ENCODE peak calls at places on chromosome 19, in five cellular contexts. H, J, U, B and G are unnamed samples.

GRCh38 chr19:2770055-2771013 is 12.7 kb downstream of the SGTA start:
- DNase-seq in J (no peak), U (no peak), H (no peak), B (no peak), G (no peak)

GRCh38 chr19:54206030-54206830 is 5.6 kb downstream of the RPS9 start:
- DNase-seq in U (no peak), J (no peak), H (peak; percentile 45), B (no peak), G (no peak)

GRCh38 chr19:19480688-19481087 is 34.7 kb downstream of the TSSK6 start:
- DNase-seq in H (no peak), B (no peak), J (no peak), U (peak; percentile 39), G (no peak)

GRCh38 chr19:2375341-2376121 is 15.5 kb downstream of the TMPRSS9 start:
- DNase-seq in U (no peak), H (no peak), J (no peak), B (no peak), G (no peak)

GRCh38 chr19:32318884-32319520 is 26.4 kb upstream of the ZNF507 start:
- DNase-seq in J (no peak), U (no peak), B (peak; percentile 64), H (peak; percentile 47), G (no peak)

GRCh38 chr19:48558018-48558684 is 6.2 kb downstream of the SULT2B1 start:
- DNase-seq in U (no peak), J (peak; percentile 93), B (no peak), H (peak; percentile 44), G (no peak)

GRCh38 chr19:34996978-34997640 is 3.0 kb upstream of the GRAMD1A start:
- DNase-seq in U (no peak), B (no peak), J (peak; percentile 79), H (no peak), G (no peak)

GRCh38 chr19:18735324-18735723 is 51.8 kb downstream of the CRTC1 start:
- DNase-seq in U (no peak), B (no peak), J (no peak), H (no peak), G (no peak)

GRCh38 chr19:28406237-28406596 is 806.7 kb downstream of the UQCRFS1 start:
- DNase-seq in B (no peak), U (no peak), J (no peak), H (no peak), G (no peak)

GRCh38 chr19:50793558-50794065 is 3.4 kb downstream of the ACP4 start:
- DNase-seq in H (no peak), J (no peak), B (peak; percentile 44), U (no peak), G (no peak)

GRCh38 chr19:13154241-13154778 is 4.1 kb downstream of the IER2 start:
- DNase-seq in H (peak; percentile 58), B (peak; percentile 57), J (peak; percentile 65), U (no peak), G (peak; percentile 58)

GRCh38 chr19:35272954-35273649 is 4.3 kb downstream of the USF2 start:
- DNase-seq in B (no peak), H (no peak), U (no peak), J (no peak), G (no peak)

GRCh38 chr19:44653977-44654784 is 10.5 kb downstream of the PVR start:
- DNase-seq in B (no peak), H (peak; percentile 57), J (peak; percentile 36), U (peak; percentile 38), G (peak; percentile 54)

GRCh38 chr19:48393559-48394330 is at the start of gene GRIN2D:
- DNase-seq in H (peak; percentile 38), B (peak; percentile 78), J (no peak), U (no peak), G (no peak)

GRCh38 chr19:5913739-5914357 is at the start of gene CAPS:
- DNase-seq in J (peak; percentile 39), B (no peak), H (no peak), U (no peak), G (peak; percentile 35)

GRCh38 chr19:45322744-45323281 is at the start of gene CKM:
- DNase-seq in U (no peak), H (no peak), J (no peak), B (no peak), G (no peak)

GRCh38 chr19:19966862-19967261 is 66.1 kb downstream of the ZNF93 start:
- DNase-seq in B (no peak), U (no peak), J (no peak), H (no peak), G (no peak)

GRCh38 chr19:31304877-31305312 is 44.3 kb downstream of the TSHZ3 start:
- DNase-seq in U (no peak), H (no peak), B (no peak), J (no peak), G (no peak)

GRCh38 chr19:10107817-10108367 is 1.7 kb downstream of the PPAN start:
- DNase-seq in B (no peak), H (no peak), U (no peak), J (no peak), G (no peak)

GRCh38 chr19:10388957-10389356 is 8.6 kb upstream of the TYK2 start:
- DNase-seq in J (peak; percentile 80), H (peak; percentile 63), B (peak; percentile 76), U (peak; percentile 69), G (peak; percentile 82)

GRCh38 chr19:12975221-12975756 is 5.9 kb downstream of the DAND5 start:
- DNase-seq in B (peak; percentile 87), J (no peak), U (no peak), H (peak; percentile 3), G (no peak)

GRCh38 chr19:50460161-50460765 is 16.0 kb upstream of the EMC10 start:
- DNase-seq in J (peak; percentile 91), B (no peak), H (no peak), U (peak; percentile 75), G (peak; percentile 47)

GRCh38 chr19:7595466-7596133 is at the start of gene CAMSAP3:
- DNase-seq in B (peak; percentile 90), U (no peak), H (peak; percentile 92), J (peak; percentile 64), G (peak; percentile 75)
- TF ChIP-seq JUND in B (no peak), U (no peak), H (no peak), J (no peak), G (no peak)

GRCh38 chr19:15177269-15178116 is 23.3 kb downstream of the NOTCH3 start:
- DNase-seq in U (peak; percentile 4), J (peak; percentile 54), H (peak; percentile 84), B (peak; percentile 95), G (no peak)
- TF ChIP-seq JUND in U (no peak), J (no peak), H (no peak), B (no peak), G (no peak)

GRCh38 chr19:46372901-46373572 is 26.1 kb downstream of the PPP5C start:
- DNase-seq in B (no peak), H (no peak), U (no peak), J (no peak), G (peak; percentile 59)
- TF ChIP-seq JUND in B (no peak), H (no peak), U (no peak), J (no peak), G (no peak)

DNA sequence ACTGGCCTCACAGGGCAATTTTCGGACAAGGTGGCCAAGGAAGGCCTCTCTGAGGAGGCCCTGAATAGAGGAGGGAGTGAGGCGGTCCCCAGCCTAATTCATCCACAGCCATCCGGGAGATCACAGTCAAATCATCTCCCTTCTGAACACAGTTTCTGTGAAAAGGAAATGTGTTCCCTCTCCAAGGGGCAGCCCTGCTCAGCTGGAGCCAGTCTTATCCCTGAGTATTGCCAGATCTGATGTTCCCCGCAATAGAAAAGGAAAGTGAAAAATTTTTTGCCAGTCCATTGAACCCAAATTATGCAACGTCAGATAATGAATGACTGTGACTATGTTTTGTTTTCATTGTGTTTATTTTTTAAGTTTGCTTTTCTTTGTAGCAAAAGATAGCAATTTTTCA is 125.9 kb downstream of the SIPA1L3 start:
- DNase-seq in J (no peak), B (no peak), H (no peak), U (no peak), G (no peak)
- TF ChIP-seq JUND in J (no peak), B (no peak), H (no peak), U (no peak), G (no peak)

GRCh38 chr19:4606181-4606580 is 33.1 kb upstream of the TNFAIP8L1 start:
- DNase-seq in J (no peak), B (no peak), H (no peak), U (no peak), G (no peak)

GRCh38 chr19:4604912-4605311 is 34.4 kb upstream of the TNFAIP8L1 start:
- DNase-seq in U (no peak), B (no peak), J (no peak), H (no peak), G (no peak)

GRCh38 chr19:4613258-4613751 is 26.0 kb upstream of the TNFAIP8L1 start:
- DNase-seq in B (no peak), U (no peak), H (no peak), J (no peak), G (no peak)

GRCh38 chr19:4606921-4607678 is 32.2 kb upstream of the TNFAIP8L1 start:
- DNase-seq in J (no peak), B (peak; percentile 89), H (peak; percentile 57), U (no peak), G (no peak)

GRCh38 chr19:4609878-4610511 is 29.3 kb upstream of the TNFAIP8L1 start:
- DNase-seq in H (no peak), U (no peak), B (peak; percentile 46), J (no peak), G (no peak)
- TF ChIP-seq JUND in H (no peak), U (no peak), B (no peak), J (no peak), G (no peak)

DNA sequence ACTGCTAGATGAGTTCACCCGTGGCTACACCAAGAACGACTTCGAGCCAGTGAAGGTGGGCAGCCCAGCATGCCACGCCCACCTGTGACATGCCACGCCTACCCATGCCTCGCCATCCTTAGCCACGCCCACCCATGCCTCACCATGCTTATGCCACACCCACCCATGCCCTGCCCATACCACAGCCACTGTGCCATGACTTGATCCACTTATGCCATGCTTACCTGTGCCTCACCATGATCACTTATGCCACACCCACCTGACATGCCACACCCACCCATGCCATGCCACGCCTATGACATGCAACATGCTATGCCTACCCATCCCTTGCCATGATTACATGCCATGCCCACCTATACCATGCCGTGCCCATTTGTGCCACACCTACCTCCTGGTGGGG is 12.9 kb upstream of the USE1 start:
- DNase-seq in J (no peak), U (no peak), B (no peak), H (no peak), G (peak; percentile 42)
- TF ChIP-seq JUND in J (no peak), U (no peak), B (no peak), H (no peak), G (no peak)

GRCh38 chr19:7260161-7260560 is 34.1 kb downstream of the INSR start:
- DNase-seq in J (no peak), U (no peak), B (no peak), H (no peak), G (no peak)
- TF ChIP-seq JUND in J (no peak), U (no peak), B (no peak), H (no peak), G (no peak)